ENCODE peak calls at places on chromosomes 7 and 10, in four cellular contexts. One of them, this sample, is unnamed.

GRCh38 chr10:5656737-5657579 is 9.4 kb downstream of the ASB13 start:
- DNase-seq in AG09309: no peak
- DNase-seq in left colon: no peak
- DNase-seq in mesenteric fat pad: no peak
- DNase-seq in this sample: no peak

GRCh38 chr7:69219381-69219780 is 378.9 kb upstream of the AUTS2 start:
- DNase-seq in left colon: no peak
- DNase-seq in mesenteric fat pad: no peak
- DNase-seq in AG09309: no peak
- DNase-seq in this sample: no peak

GRCh38 chr10:79331709-79332108 is 15.6 kb upstream of the PPIF start:
- DNase-seq in mesenteric fat pad: no peak
- DNase-seq in AG09309: peak
- DNase-seq in left colon: no peak
- DNase-seq in this sample: peak

GRCh38 chr7:114703677-114704076 is 218.2 kb upstream of the MDFIC start:
- DNase-seq in mesenteric fat pad: no peak
- DNase-seq in left colon: no peak
- DNase-seq in AG09309: no peak
- DNase-seq in this sample: peak

GRCh38 chr10:42754155-42755027 is 28.2 kb upstream of the BMS1 start:
- DNase-seq in AG09309: no peak
- DNase-seq in mesenteric fat pad: no peak
- DNase-seq in left colon: no peak
- DNase-seq in this sample: no peak

GRCh38 chr10:11324761-11325321 is 286.6 kb downstream of the USP6NL start:
- DNase-seq in AG09309: no peak
- DNase-seq in mesenteric fat pad: peak
- DNase-seq in left colon: no peak
- DNase-seq in this sample: no peak

GRCh38 chr10:114714281-114714741 is 56.2 kb upstream of the ABLIM1 start:
- DNase-seq in AG09309: peak
- DNase-seq in mesenteric fat pad: no peak
- DNase-seq in left colon: peak
- DNase-seq in this sample: peak

GRCh38 chr10:11865561-11865960 is 42.4 kb downstream of the PROSER2 start:
- DNase-seq in AG09309: no peak
- DNase-seq in left colon: no peak
- DNase-seq in mesenteric fat pad: no peak
- DNase-seq in this sample: no peak

GRCh38 chr7:89264126-89264525 is 468.6 kb upstream of the TEX47 start:
- DNase-seq in left colon: no peak
- DNase-seq in mesenteric fat pad: no peak
- DNase-seq in AG09309: no peak
- DNase-seq in this sample: no peak

GRCh38 chr7:141418087-141418486 is 133.1 kb upstream of the AGK start:
- DNase-seq in AG09309: no peak
- DNase-seq in left colon: no peak
- DNase-seq in mesenteric fat pad: no peak
- DNase-seq in this sample: no peak

GRCh38 chr10:26481914-26482550 is 43.9 kb downstream of the APBB1IP start:
- DNase-seq in mesenteric fat pad: no peak
- DNase-seq in AG09309: no peak
- DNase-seq in left colon: no peak
- DNase-seq in this sample: no peak

GRCh38 chr7:82841828-82842227 is 320.9 kb downstream of the PCLO start:
- DNase-seq in left colon: no peak
- DNase-seq in AG09309: peak
- DNase-seq in mesenteric fat pad: no peak
- DNase-seq in this sample: no peak

GRCh38 chr10:16816830-16817124 is 447 bp downstream of the RSU1 start:
- DNase-seq in AG09309: no peak
- DNase-seq in mesenteric fat pad: no peak
- DNase-seq in left colon: no peak
- DNase-seq in this sample: peak

GRCh38 chr7:30717181-30717580 is 34.8 kb upstream of the INMT start:
- DNase-seq in AG09309: no peak
- DNase-seq in left colon: no peak
- DNase-seq in mesenteric fat pad: no peak
- DNase-seq in this sample: peak

GRCh38 chr7:99268361-99268908 is 4.2 kb upstream of the MYH16 start:
- DNase-seq in mesenteric fat pad: no peak
- DNase-seq in AG09309: no peak
- DNase-seq in left colon: no peak
- DNase-seq in this sample: no peak

GRCh38 chr10:75546004-75546403 is 114.6 kb downstream of the LRMDA start:
- DNase-seq in mesenteric fat pad: no peak
- DNase-seq in left colon: no peak
- DNase-seq in AG09309: no peak
- DNase-seq in this sample: no peak

GRCh38 chr7:5523052-5523711 is 99.5 kb upstream of the TNRC18 start:
- DNase-seq in left colon: no peak
- DNase-seq in mesenteric fat pad: no peak
- DNase-seq in AG09309: no peak
- DNase-seq in this sample: no peak

GRCh38 chr7:142587578-142588191 is 161.6 kb upstream of the PRSS1 start:
- DNase-seq in left colon: no peak
- DNase-seq in mesenteric fat pad: no peak
- DNase-seq in AG09309: peak
- DNase-seq in this sample: peak

GRCh38 chr7:90708841-90709317 is 112.8 kb downstream of the CDK14 start:
- DNase-seq in mesenteric fat pad: no peak
- DNase-seq in AG09309: no peak
- DNase-seq in left colon: peak
- DNase-seq in this sample: peak

GRCh38 chr7:79806161-79806734 is 328.4 kb upstream of the GNAI1 start:
- DNase-seq in left colon: no peak
- DNase-seq in mesenteric fat pad: no peak
- DNase-seq in AG09309: peak
- DNase-seq in this sample: peak

GRCh38 chr7:69893915-69894314 is 295.6 kb downstream of the AUTS2 start:
- DNase-seq in left colon: no peak
- DNase-seq in mesenteric fat pad: no peak
- DNase-seq in AG09309: no peak
- DNase-seq in this sample: peak

GRCh38 chr10:110411047-110411410 is 86.7 kb upstream of the DUSP5 start:
- DNase-seq in AG09309: no peak
- DNase-seq in left colon: no peak
- DNase-seq in mesenteric fat pad: no peak
- DNase-seq in this sample: no peak

GRCh38 chr10:114525368-114525949 is 121.2 kb upstream of the AFAP1L2 start:
- DNase-seq in mesenteric fat pad: no peak
- DNase-seq in AG09309: no peak
- DNase-seq in left colon: no peak
- DNase-seq in this sample: peak

GRCh38 chr10:73182568-73182967 is 14.6 kb downstream of the FAM149B1 start:
- DNase-seq in mesenteric fat pad: no peak
- DNase-seq in AG09309: peak
- DNase-seq in left colon: no peak
- DNase-seq in this sample: no peak

This sample was measured in RKO.